ENCODE peak calls at places on chromosomes 2 and 18, in nine cellular contexts. I, X, C, S, P, V, Y, F and N are unnamed samples.

GRCh38 chr2:239059854-239060253 is 212.0 kb downstream of the TWIST2 start:
- DNase-seq in I (no peak), X (no peak), C (no peak), S (no peak), P (no peak), V (no peak), Y (no peak), F (no peak), N (no peak)

GRCh38 chr2:3488768-3489448 is 30.4 kb downstream of the ADI1 start:
- DNase-seq in I (no peak), X (no peak), C (no peak), S (no peak), P (no peak), V (no peak), Y (no peak), F (no peak), N (no peak)

GRCh38 chr2:187774551-187775071 is 220.4 kb upstream of the TFPI start:
- DNase-seq in I (peak), X (no peak), C (no peak), S (peak), P (no peak), V (peak), Y (no peak), F (no peak), N (no peak)

GRCh38 chr2:174062934-174063333 is 97.8 kb upstream of the SP3 start:
- DNase-seq in I (no peak), X (no peak), C (no peak), S (no peak), P (no peak), V (no peak), Y (no peak), F (no peak), N (no peak)

GRCh38 chr2:3547915-3548314 is 10.2 kb downstream of the RNASEH1 start:
- DNase-seq in I (no peak), X (no peak), C (no peak), S (no peak), P (no peak), V (no peak), Y (no peak), F (no peak), N (no peak)

GRCh38 chr2:163670929-163671328 is 64.9 kb downstream of the FIGN start:
- DNase-seq in I (no peak), X (no peak), C (no peak), S (peak), P (no peak), V (no peak), Y (no peak), F (no peak), N (no peak)

GRCh38 chr2:108199726-108200125 is 40.0 kb upstream of the SULT1C3 start:
- DNase-seq in I (peak), X (no peak), C (no peak), S (peak), P (no peak), V (peak), Y (no peak), F (no peak), N (no peak)

GRCh38 chr2:88265352-88265960 is 95.3 kb downstream of the THNSL2 start:
- DNase-seq in I (peak), X (no peak), C (no peak), S (peak), P (no peak), V (peak), Y (no peak), F (peak), N (peak)

GRCh38 chr2:26849056-26850001 is 1.4 kb downstream of the DPYSL5 start:
- DNase-seq in I (no peak), X (peak), C (no peak), S (no peak), P (peak), V (no peak), Y (no peak), F (no peak), N (no peak)

GRCh38 chr18:58314284-58314683 is 270.3 kb downstream of the NEDD4L start:
- DNase-seq in I (peak), X (no peak), C (no peak), S (peak), P (no peak), V (peak), Y (no peak), F (peak), N (no peak)

GRCh38 chr2:133680399-133681044 is 112.3 kb upstream of the NCKAP5 start:
- DNase-seq in I (peak), X (no peak), C (no peak), S (no peak), P (peak), V (no peak), Y (no peak), F (no peak), N (no peak)

GRCh38 chr2:227130636-227131035 is 33.4 kb downstream of the COL4A4 start:
- DNase-seq in I (peak), X (no peak), C (no peak), S (no peak), P (no peak), V (no peak), Y (no peak), F (no peak), N (no peak)

GRCh38 chr2:108444941-108445840 is 3.8 kb upstream of the GCC2 start:
- DNase-seq in I (peak), X (no peak), C (no peak), S (no peak), P (no peak), V (peak), Y (no peak), F (no peak), N (peak)

GRCh38 chr2:229343661-229344060 is 72.6 kb upstream of the PID1 start:
- DNase-seq in I (no peak), X (no peak), C (no peak), S (no peak), P (no peak), V (no peak), Y (no peak), F (no peak), N (no peak)

GRCh38 chr2:144414324-144414845 is 105.5 kb downstream of the ZEB2 start:
- DNase-seq in I (peak), X (no peak), C (no peak), S (no peak), P (no peak), V (peak), Y (no peak), F (peak), N (peak)

GRCh38 chr2:184597996-184598312 is 375 bp upstream of the ZNF804A start:
- DNase-seq in I (no peak), X (no peak), C (no peak), S (no peak), P (no peak), V (peak), Y (no peak), F (no peak), N (no peak)

GRCh38 chr2:145483854-145484253 is 963.9 kb upstream of the ZEB2 start:
- DNase-seq in I (no peak), X (no peak), C (no peak), S (no peak), P (no peak), V (no peak), Y (no peak), F (no peak), N (no peak)

GRCh38 chr2:14654733-14655346 is 22.3 kb downstream of the LRATD1 start:
- DNase-seq in I (no peak), X (no peak), C (no peak), S (no peak), P (no peak), V (no peak), Y (no peak), F (no peak), N (no peak)

GRCh38 chr2:160695402-160696060 is 201.9 kb upstream of the RBMS1 start:
- DNase-seq in I (peak), X (no peak), C (no peak), S (no peak), P (no peak), V (peak), Y (no peak), F (no peak), N (no peak)

GRCh38 chr2:118523761-118524160 is 323.7 kb downstream of the EN1 start:
- DNase-seq in I (no peak), X (no peak), C (no peak), S (no peak), P (no peak), V (no peak), Y (no peak), F (no peak), N (no peak)

GRCh38 chr18:62808116-62808515 is 92.8 kb downstream of the PHLPP1 start:
- DNase-seq in I (no peak), X (no peak), C (no peak), S (no peak), P (no peak), V (no peak), Y (no peak), F (peak), N (peak)

GRCh38 chr2:705971-706511 is 28.8 kb upstream of the TMEM18 start:
- DNase-seq in I (no peak), X (no peak), C (no peak), S (no peak), P (no peak), V (no peak), Y (no peak), F (no peak), N (no peak)

GRCh38 chr2:229777716-229778115 is 63.4 kb upstream of the DNER start:
- DNase-seq in I (no peak), X (no peak), C (no peak), S (no peak), P (no peak), V (no peak), Y (no peak), F (no peak), N (no peak)

GRCh38 chr2:171167352-171167997 is 6.8 kb upstream of the TLK1 start:
- DNase-seq in I (no peak), X (no peak), C (no peak), S (no peak), P (no peak), V (peak), Y (no peak), F (no peak), N (no peak)

GRCh38 chr2:26455801-26456700 is 21.9 kb downstream of the OTOF start:
- DNase-seq in I (no peak), X (no peak), C (peak), S (no peak), P (no peak), V (no peak), Y (peak), F (peak), N (peak)

GRCh38 chr2:203648273-203648672 is 58.2 kb upstream of the CD28 start:
- DNase-seq in I (no peak), X (no peak), C (no peak), S (no peak), P (no peak), V (no peak), Y (no peak), F (no peak), N (no peak)

GRCh38 chr18:67484458-67484857 is 32.1 kb downstream of the DSEL start:
- DNase-seq in I (no peak), X (no peak), C (no peak), S (no peak), P (no peak), V (no peak), Y (no peak), F (no peak), N (no peak)